ENCODE peak calls at places on chromosomes 11 and 22, in six cellular contexts. One of them, this sample, is unnamed.
A peak's percentile ranks its signal among the peaks of the same experiment; 100 is the strongest.

GRCh38 chr11:87493516-87493915 is 455.8 kb downstream of the TMEM135 start:
- DNase-seq in GM20000: no peak
- DNase-seq in sciatic nerve: no peak
- DNase-seq in amniotic epithelial cell: no peak
- DNase-seq in cortex of kidney: no peak
- DNase-seq in lower lobe of right lung: no peak
- DNase-seq in this sample: no peak

GRCh38 chr11:7143908-7144307 is 55.1 kb downstream of the RBMXL2 start:
- DNase-seq in cortex of kidney: no peak
- DNase-seq in sciatic nerve: no peak
- DNase-seq in amniotic epithelial cell: peak; percentile 7
- DNase-seq in lower lobe of right lung: no peak
- DNase-seq in GM20000: no peak
- DNase-seq in this sample: peak; percentile 69

GRCh38 chr22:25331050-25331449 is 111.6 kb downstream of the CRYBB2 start:
- DNase-seq in cortex of kidney: no peak
- DNase-seq in GM20000: no peak
- DNase-seq in lower lobe of right lung: no peak
- DNase-seq in sciatic nerve: no peak
- DNase-seq in amniotic epithelial cell: no peak
- DNase-seq in this sample: no peak

GRCh38 chr11:73266644-73267015 is 5.5 kb upstream of the P2RY6 start:
- DNase-seq in lower lobe of right lung: no peak
- DNase-seq in amniotic epithelial cell: no peak
- DNase-seq in GM20000: no peak
- DNase-seq in sciatic nerve: peak; percentile 45
- DNase-seq in cortex of kidney: no peak
- DNase-seq in this sample: no peak

GRCh38 chr22:44850946-44851345 is 98.6 kb downstream of the ARHGAP8 start:
- DNase-seq in GM20000: no peak
- DNase-seq in cortex of kidney: no peak
- DNase-seq in lower lobe of right lung: no peak
- DNase-seq in sciatic nerve: no peak
- DNase-seq in amniotic epithelial cell: no peak
- DNase-seq in this sample: no peak

GRCh38 chr11:76803811-76804600 is 20.9 kb downstream of the TSKU start:
- DNase-seq in sciatic nerve: no peak
- DNase-seq in amniotic epithelial cell: peak; percentile 39
- DNase-seq in lower lobe of right lung: peak; percentile 75
- DNase-seq in cortex of kidney: no peak
- DNase-seq in GM20000: no peak
- DNase-seq in this sample: no peak

GRCh38 chr11:16909375-16910035 is 104.7 kb downstream of the PLEKHA7 start:
- DNase-seq in cortex of kidney: no peak
- DNase-seq in lower lobe of right lung: no peak
- DNase-seq in sciatic nerve: no peak
- DNase-seq in GM20000: peak; percentile 54
- DNase-seq in amniotic epithelial cell: no peak
- DNase-seq in this sample: no peak

GRCh38 chr22:22226448-22227187 is 18.0 kb upstream of the VPREB1 start:
- DNase-seq in sciatic nerve: no peak
- DNase-seq in GM20000: no peak
- DNase-seq in lower lobe of right lung: no peak
- DNase-seq in amniotic epithelial cell: no peak
- DNase-seq in cortex of kidney: no peak
- DNase-seq in this sample: no peak

GRCh38 chr11:101582242-101583052 is 1.4 kb downstream of the TRPC6 start:
- DNase-seq in sciatic nerve: no peak
- DNase-seq in cortex of kidney: no peak
- DNase-seq in lower lobe of right lung: no peak
- DNase-seq in GM20000: no peak
- DNase-seq in amniotic epithelial cell: no peak
- DNase-seq in this sample: no peak

GRCh38 chr11:34653851-34654490 is 33.1 kb downstream of the EHF start:
- DNase-seq in lower lobe of right lung: peak; percentile 70
- DNase-seq in cortex of kidney: no peak
- DNase-seq in sciatic nerve: no peak
- DNase-seq in amniotic epithelial cell: peak; percentile 100
- DNase-seq in GM20000: no peak
- DNase-seq in this sample: peak; percentile 80

GRCh38 chr22:26479792-26480610 is 3.6 kb downstream of the HPS4 start:
- DNase-seq in sciatic nerve: no peak
- DNase-seq in lower lobe of right lung: no peak
- DNase-seq in amniotic epithelial cell: no peak
- DNase-seq in cortex of kidney: no peak
- DNase-seq in GM20000: no peak
- DNase-seq in this sample: peak; percentile 68

GRCh38 chr22:39625554-39626537 is 55.3 kb downstream of the CACNA1I start:
- DNase-seq in cortex of kidney: no peak
- DNase-seq in sciatic nerve: no peak
- DNase-seq in GM20000: no peak
- DNase-seq in amniotic epithelial cell: no peak
- DNase-seq in lower lobe of right lung: no peak
- DNase-seq in this sample: no peak

GRCh38 chr11:8327761-8328192 is 64.1 kb upstream of the LMO1 start:
- DNase-seq in sciatic nerve: no peak
- DNase-seq in cortex of kidney: no peak
- DNase-seq in GM20000: peak; percentile 74
- DNase-seq in lower lobe of right lung: no peak
- DNase-seq in amniotic epithelial cell: peak; percentile 4
- DNase-seq in this sample: no peak